ENCODE peak calls at places on chromosomes 13 and 19, in seven cellular contexts. H is left cardiac atrium; R is lower lobe of right lung; M is Ammon's horn; G is erythroblast; B is CD8-positive, alpha-beta memory T cell; A is hepatic stellate cell. W is an unnamed sample.

GRCh38 chr19:54905908-54906511 is at the start of gene NCR1:
- DNase-seq in H (no peak), B (no peak), R (no peak), M (no peak), A (no peak), G (no peak), W (peak)

GRCh38 chr19:38736036-38736412 is 8.2 kb downstream of the CAPN12 start:
- DNase-seq in G (peak), B (peak), H (peak), M (no peak), R (peak), A (no peak), W (peak)

GRCh38 chr13:40578055-40578454 is 88.4 kb downstream of the FOXO1 start:
- DNase-seq in B (no peak), A (no peak), M (no peak), G (no peak), R (no peak), H (no peak), W (no peak)

GRCh38 chr13:23621316-23621645 is 51.1 kb downstream of the TNFRSF19 start:
- DNase-seq in H (no peak), R (no peak), A (peak), M (no peak), B (no peak), G (peak), W (no peak)

GRCh38 chr19:35555301-35556005 is 8.0 kb downstream of the ATP4A start:
- DNase-seq in A (no peak), H (no peak), G (peak), B (no peak), R (no peak), M (no peak), W (peak)

GRCh38 chr13:110680852-110681251 is 25.1 kb downstream of the CARS2 start:
- DNase-seq in R (no peak), A (no peak), H (no peak), G (peak), M (no peak), B (no peak), W (peak)

GRCh38 chr19:42132851-42133528 is 744 bp upstream of the POU2F2 start:
- DNase-seq in R (peak), A (peak), M (peak), G (peak), H (peak), B (peak), W (peak)

GRCh38 chr19:12034196-12034595 is 1.3 kb downstream of the ZNF433 start:
- DNase-seq in A (no peak), H (no peak), G (no peak), R (no peak), M (no peak), B (no peak), W (no peak)

GRCh38 chr13:38824342-38824741 is 137.5 kb downstream of the FREM2 start:
- DNase-seq in B (no peak), R (no peak), H (no peak), G (no peak), A (no peak), M (no peak), W (no peak)

GRCh38 chr19:10643968-10644290 is 10.2 kb upstream of the ILF3 start:
- DNase-seq in B (no peak), H (no peak), G (no peak), A (no peak), M (peak), R (no peak), W (peak)

GRCh38 chr13:98710521-98710920 is 42.0 kb downstream of the SLC15A1 start:
- DNase-seq in H (no peak), M (no peak), R (no peak), B (no peak), A (no peak), G (no peak), W (no peak)

GRCh38 chr13:62710766-62711165 is 1295.1 kb upstream of the PCDH20 start:
- DNase-seq in G (no peak), R (no peak), H (no peak), M (no peak), A (no peak), B (no peak), W (no peak)

GRCh38 chr13:26412263-26412662 is 145.2 kb upstream of the WASF3 start:
- DNase-seq in A (no peak), M (no peak), B (no peak), H (no peak), G (no peak), R (no peak), W (no peak)

GRCh38 chr13:113005076-113005865 is 36.3 kb downstream of the MCF2L start:
- DNase-seq in M (no peak), R (no peak), A (no peak), B (no peak), G (no peak), H (no peak), W (no peak)

GRCh38 chr19:14113762-14114414 is 3.7 kb downstream of the PRKACA start:
- DNase-seq in B (peak), M (no peak), H (no peak), R (peak), A (no peak), G (peak), W (peak)

GRCh38 chr13:38159710-38160109 is 189.9 kb upstream of the UFM1 start:
- DNase-seq in G (no peak), H (no peak), A (no peak), R (no peak), M (no peak), B (no peak), W (no peak)

GRCh38 chr19:14185158-14185557 is 20.8 kb downstream of the ADGRL1 start:
- DNase-seq in M (no peak), H (no peak), B (no peak), A (no peak), G (no peak), R (no peak), W (no peak)

GRCh38 chr13:84867246-84867645 is 932.0 kb downstream of the SLITRK6 start:
- DNase-seq in R (no peak), A (no peak), B (no peak), M (no peak), H (no peak), G (no peak), W (no peak)

GRCh38 chr19:40191836-40192646 is 815 bp downstream of the MAP3K10 start:
- DNase-seq in A (peak), G (peak), B (no peak), M (no peak), R (peak), H (peak), W (peak)

GRCh38 chr19:58338825-58339558 is 12.2 kb downstream of the ZSCAN22 start:
- DNase-seq in H (no peak), B (no peak), G (no peak), A (no peak), M (no peak), R (peak), W (peak)

GRCh38 chr13:79295906-79296564 is 110.0 kb downstream of the RBM26 start:
- DNase-seq in R (no peak), G (no peak), A (no peak), M (peak), H (no peak), B (no peak), W (no peak)

GRCh38 chr19:31505596-31505910 is 156.3 kb upstream of the TSHZ3 start:
- DNase-seq in B (no peak), A (no peak), R (no peak), H (no peak), M (no peak), G (no peak), W (no peak)

GRCh38 chr13:34124912-34125311 is 307.0 kb downstream of the RFC3 start:
- DNase-seq in R (no peak), G (no peak), A (no peak), H (no peak), M (no peak), B (no peak), W (no peak)

GRCh38 chr13:35157143-35157755 is 215.2 kb downstream of the NBEA start:
- DNase-seq in R (no peak), M (peak), G (peak), B (no peak), A (peak), H (no peak), W (peak)

GRCh38 chr19:31518216-31518615 is 169.0 kb upstream of the TSHZ3 start:
- DNase-seq in H (no peak), M (no peak), B (no peak), G (no peak), R (no peak), A (no peak), W (no peak)

GRCh38 chr19:1239796-1240737 is 1.5 kb upstream of the ATP5F1D start:
- DNase-seq in G (peak), M (peak), R (peak), B (peak), A (peak), H (peak), W (peak)

GRCh38 chr19:41226053-41226873 is 7.2 kb downstream of the AXL start:
- DNase-seq in H (peak), G (peak), M (peak), B (no peak), R (peak), A (peak), W (peak)

GRCh38 chr19:41398603-41399002 is 985 bp downstream of the BCKDHA start:
- DNase-seq in B (no peak), G (peak), A (no peak), R (no peak), H (no peak), M (no peak), W (no peak)

GRCh38 chr19:16529466-16530144 is 12.6 kb downstream of the CHERP start:
- DNase-seq in B (no peak), M (no peak), A (no peak), H (no peak), R (no peak), G (no peak), W (no peak)

GRCh38 chr13:85771856-85772255 is 27.4 kb downstream of the SLITRK6 start:
- DNase-seq in B (no peak), H (no peak), M (no peak), A (no peak), G (no peak), R (no peak), W (no peak)

GRCh38 chr19:13806728-13807127 is 11.5 kb downstream of the ZSWIM4 start:
- DNase-seq in R (no peak), G (no peak), H (no peak), A (no peak), M (no peak), B (no peak), W (no peak)

GRCh38 chr13:73681779-73682178 is 452.4 kb downstream of the KLF12 start:
- DNase-seq in A (no peak), R (no peak), B (no peak), G (no peak), H (no peak), M (no peak), W (no peak)

GRCh38 chr13:56501750-56502149 is 639.0 kb upstream of the PRR20A start:
- DNase-seq in B (no peak), A (no peak), G (no peak), M (no peak), R (no peak), H (no peak), W (no peak)

GRCh38 chr19:1410136-1410786 is 2.9 kb downstream of the DAZAP1 start:
- DNase-seq in M (no peak), G (no peak), R (no peak), B (no peak), H (no peak), A (no peak), W (no peak)

GRCh38 chr19:17686592-17687042 is 1.5 kb downstream of the UNC13A start:
- DNase-seq in G (no peak), A (peak), R (no peak), M (no peak), B (no peak), H (peak), W (peak)

GRCh38 chr13:110907951-110908898 is 6.6 kb downstream of the ANKRD10 start:
- DNase-seq in G (no peak), R (no peak), A (no peak), H (no peak), M (no peak), B (no peak), W (no peak)

GRCh38 chr13:88384542-88384941 is 713.4 kb downstream of the SLITRK5 start:
- DNase-seq in R (no peak), H (no peak), M (no peak), A (no peak), B (no peak), G (no peak), W (no peak)

GRCh38 chr13:114147803-114148520 is 15.5 kb upstream of the RASA3 start:
- DNase-seq in G (no peak), H (no peak), A (no peak), R (no peak), B (no peak), M (no peak), W (no peak)